ENCODE peak calls at places on chromosomes 4 and X, in five cellular contexts. E is heart left ventricle, N is breast epithelium, U is body of pancreas, Q is sigmoid colon. K is an unnamed sample.

GRCh38 chr4:149521611-149522010 is 294.0 kb downstream of the IQCM start:
- DNase-seq in E (no peak), N (no peak), U (no peak), Q (no peak), K (no peak)

GRCh38 chr4:184265566-184266351 is 48.1 kb upstream of the ENPP6 start:
- DNase-seq in E (no peak), N (no peak), U (no peak), Q (no peak), K (no peak)

GRCh38 chrX:48465336-48465933 is 4.6 kb downstream of the SLC38A5 start:
- DNase-seq in E (no peak), N (no peak), U (no peak), Q (no peak), K (no peak)

GRCh38 chr4:40395908-40396806 is 61.0 kb downstream of the CHRNA9 start:
- DNase-seq in E (peak), N (peak), U (peak), Q (peak), K (no peak)

GRCh38 chrX:46957299-46957698 is 45.1 kb downstream of the JADE3 start:
- DNase-seq in E (no peak), N (no peak), U (peak), Q (no peak), K (peak)

GRCh38 chr4:156764145-156764544 is 207.5 kb downstream of the PDGFC start:
- DNase-seq in E (no peak), N (no peak), U (no peak), Q (no peak), K (no peak)

GRCh38 chr4:112147697-112148096 is 2.4 kb downstream of the FAM241A start:
- DNase-seq in E (peak), N (no peak), U (no peak), Q (no peak), K (no peak)

GRCh38 chr4:15145709-15146108 is 143.4 kb downstream of the CPEB2 start:
- DNase-seq in E (peak), N (no peak), U (no peak), Q (no peak), K (no peak)

DNA sequence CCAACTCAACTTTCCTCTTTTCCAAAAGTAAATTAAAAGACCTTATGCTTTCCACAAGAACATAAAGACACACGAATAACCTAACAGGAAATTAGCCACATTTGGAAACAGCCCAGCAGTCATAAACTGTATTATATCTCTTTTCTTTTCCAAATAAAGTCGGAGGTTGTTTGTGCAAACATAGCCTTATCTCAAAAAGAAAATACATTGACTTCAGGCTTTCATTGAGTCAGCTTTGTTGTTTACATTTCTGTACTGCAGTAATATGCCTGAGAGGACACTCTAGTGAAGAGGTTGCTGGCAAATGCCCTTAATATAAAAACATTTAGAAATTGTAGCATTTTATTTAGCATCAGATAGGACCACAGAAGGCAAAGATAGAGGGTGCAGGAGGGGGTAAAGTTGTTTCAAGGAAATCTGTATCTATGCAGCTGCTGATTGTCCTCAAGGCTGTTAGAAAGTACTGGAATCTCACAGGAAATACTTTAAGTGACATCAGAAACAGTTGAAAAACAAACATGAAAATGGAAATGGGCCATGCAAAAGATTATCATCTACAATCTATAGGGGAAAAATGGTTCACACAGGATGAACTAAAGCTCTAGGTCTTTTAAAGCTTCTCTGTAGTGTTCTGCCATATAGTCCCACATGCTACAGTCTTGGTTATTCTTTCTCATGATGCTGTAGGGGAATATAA is 14.5 kb downstream of the LNX1 start:
- DNase-seq in E (no peak), N (no peak), U (no peak), Q (no peak), K (no peak)
- TF ChIP-seq POLR2A in E (no peak), N (no peak), U (no peak), Q (no peak), K (no peak)

GRCh38 chrX:71253253-71254091 is 468 bp downstream of the ZMYM3 start:
- DNase-seq in E (no peak), N (peak), U (peak), Q (no peak), K (no peak)
- TF ChIP-seq POLR2A in E (no peak), N (no peak), U (no peak), Q (peak), K (no peak)

GRCh38 chr4:88592600-88593448 is 544 bp downstream of the HERC3 start:
- DNase-seq in E (peak), N (peak), U (peak), Q (peak), K (peak)
- TF ChIP-seq POLR2A in E (peak), N (peak), U (peak), Q (peak), K (no peak)

DNA sequence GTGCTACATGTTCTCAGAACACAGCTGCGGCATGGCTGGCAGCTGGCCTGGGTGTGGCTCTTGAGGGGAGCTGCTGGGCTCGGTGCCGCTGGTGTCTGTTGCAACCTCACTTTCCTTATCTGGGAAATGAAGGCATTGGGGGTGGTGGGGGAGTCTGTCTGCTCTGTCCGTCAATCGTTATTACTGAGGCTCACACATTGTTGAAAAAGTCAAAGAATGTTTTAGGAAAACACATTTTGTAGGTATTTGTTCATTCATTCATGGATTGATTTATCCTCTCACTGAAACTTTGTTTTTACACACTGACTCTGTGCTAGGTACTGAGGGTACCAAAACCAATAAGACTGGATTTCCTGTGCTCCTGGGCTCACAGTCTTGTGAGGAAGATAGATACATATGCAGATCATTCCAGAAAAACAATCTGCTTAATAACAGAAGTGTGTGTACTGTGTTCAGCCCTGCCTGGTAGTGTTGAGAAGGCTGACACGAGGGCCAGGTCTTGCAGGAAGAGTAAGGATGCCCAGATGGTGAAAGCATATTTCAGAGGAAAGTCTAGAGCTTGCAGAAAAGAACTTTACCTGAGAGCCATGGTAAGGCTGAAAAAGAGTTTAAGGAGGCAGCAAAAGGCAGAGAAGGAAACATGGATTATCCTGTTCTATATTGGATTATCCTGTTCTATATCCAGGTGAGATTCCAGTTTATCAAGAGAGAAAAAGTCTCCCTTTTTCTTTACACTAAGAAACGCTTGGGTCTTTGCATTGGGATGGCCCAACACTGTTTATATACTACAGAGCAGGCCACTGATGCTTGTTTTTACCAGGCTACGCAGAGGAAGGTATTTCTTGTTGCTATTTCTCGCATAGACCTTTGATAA is 217.8 kb downstream of the PTTG2 start:
- DNase-seq in E (peak), N (no peak), U (peak), Q (peak), K (peak)
- TF ChIP-seq POLR2A in E (no peak), N (no peak), U (no peak), Q (no peak), K (no peak)

GRCh38 chr4:77073981-77074865 is 1.6 kb downstream of the CCNI start:
- DNase-seq in E (no peak), N (no peak), U (no peak), Q (no peak), K (no peak)

GRCh38 chr4:77078401-77078800 is 2.6 kb upstream of the CCNI start:
- DNase-seq in E (no peak), N (no peak), U (no peak), Q (no peak), K (no peak)

GRCh38 chr4:77076889-77077635 is 1.3 kb upstream of the CCNI start:
- DNase-seq in E (no peak), N (no peak), U (no peak), Q (no peak), K (no peak)

GRCh38 chr4:77074961-77075855 is 581 bp downstream of the CCNI start:
- DNase-seq in E (peak), N (peak), U (peak), Q (peak), K (peak)

DNA sequence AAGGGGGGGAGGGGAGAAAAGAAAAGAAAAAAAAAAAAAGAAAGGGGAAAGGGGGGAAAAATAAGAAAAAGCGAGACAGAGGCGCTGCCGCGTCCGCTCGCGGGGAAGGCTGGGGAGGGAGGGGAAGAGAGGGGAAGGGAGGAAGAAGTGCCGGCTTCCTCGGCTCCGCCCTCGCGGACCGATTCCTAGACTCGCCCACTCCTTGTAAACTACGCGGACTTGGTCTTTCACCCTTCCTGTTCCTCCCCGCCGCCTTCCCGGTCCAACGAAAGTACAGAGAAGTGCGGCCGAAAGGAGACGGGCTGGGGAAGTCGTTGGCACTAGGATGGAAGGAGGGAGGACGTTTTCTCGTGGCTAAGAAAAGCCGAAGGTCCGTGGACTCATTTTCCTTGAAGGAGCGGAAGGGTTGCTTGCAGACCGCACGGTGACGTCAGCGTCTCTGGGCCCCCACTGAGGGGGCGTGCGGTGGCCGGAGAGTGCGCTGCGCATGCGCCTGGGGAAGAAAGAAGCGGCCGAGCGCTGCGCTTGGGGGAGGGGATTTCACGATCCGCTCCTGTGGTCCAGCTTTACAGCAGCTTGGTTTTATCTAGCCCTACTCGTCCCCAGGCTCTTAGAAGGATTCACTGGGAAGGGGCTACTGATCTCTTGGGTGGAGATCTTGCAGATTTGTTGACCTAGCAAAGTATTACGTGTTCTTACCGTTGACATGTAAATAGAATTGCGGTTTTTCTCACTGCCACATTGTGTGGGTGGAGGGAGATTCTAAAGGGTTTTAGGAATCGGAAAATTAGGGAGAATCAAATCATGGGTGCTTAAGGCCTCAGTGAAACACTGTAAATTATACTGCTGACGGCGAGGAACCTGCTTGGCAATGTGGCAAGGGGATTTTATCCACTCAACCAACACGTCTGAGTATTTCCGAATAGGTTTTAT is at the start of gene CCNI:
- DNase-seq in E (peak), N (peak), U (peak), Q (peak), K (peak)
- TF ChIP-seq POLR2A in E (peak), N (peak), U (peak), Q (peak), K (no peak)

DNA sequence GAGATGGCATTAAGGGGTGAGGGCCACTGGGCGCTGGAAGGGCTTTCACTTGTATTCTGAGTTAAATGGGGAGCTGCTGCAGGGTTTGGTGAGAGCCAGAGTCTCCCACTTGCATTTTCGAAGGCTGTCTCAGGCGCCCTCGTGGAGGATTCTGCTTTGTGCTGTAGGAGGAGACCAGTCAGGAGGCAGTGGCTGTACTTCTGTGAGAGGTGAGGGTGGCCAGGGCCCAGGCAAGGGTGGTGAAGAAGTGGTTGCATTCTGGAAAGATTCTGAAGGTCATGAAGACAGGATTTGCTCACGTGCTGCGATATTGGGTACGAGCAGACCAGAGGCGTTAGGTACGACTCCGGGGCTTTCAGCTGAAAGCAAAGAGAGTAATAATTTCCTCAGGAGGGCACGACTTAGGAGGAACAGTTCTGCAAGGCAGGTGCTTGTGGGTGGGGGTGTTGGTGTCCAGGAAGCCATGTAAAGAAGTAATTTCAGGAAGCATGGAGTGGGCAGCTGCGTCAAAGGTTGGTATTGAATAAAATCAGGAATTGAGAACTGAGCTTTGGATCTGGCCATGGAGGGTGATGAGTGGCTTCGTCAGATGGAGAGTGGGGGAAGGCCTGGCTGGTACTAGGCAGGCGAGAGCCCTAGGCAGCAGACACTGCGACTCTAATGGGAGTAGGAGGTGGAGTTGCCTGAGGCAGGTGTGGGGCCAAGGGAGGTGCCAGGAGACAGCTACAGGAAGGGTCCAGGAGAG is 18.2 kb downstream of the PIGG start:
- DNase-seq in E (no peak), N (no peak), U (no peak), Q (no peak), K (peak)
- TF ChIP-seq POLR2A in E (no peak), N (no peak), U (no peak), Q (no peak), K (no peak)

K was measured in lower leg skin.